ENCODE peak calls at places on chromosomes 1 and 21, in eight cellular contexts. T, O, A, H, X, E, I and Z are unnamed samples.

GRCh38 chr1:165539306-165539705 is 4.5 kb upstream of the LRRC52 start:
- DNase-seq in T (no peak), O (no peak), A (no peak), H (no peak), X (no peak), E (no peak), I (no peak), Z (no peak)

GRCh38 chr1:228146761-228147693 is 2.7 kb upstream of the GJC2 start:
- DNase-seq in T (no peak), O (no peak), A (no peak), H (no peak), X (no peak), E (no peak), I (no peak), Z (no peak)

GRCh38 chr1:204280562-204280961 is 66.8 kb upstream of the GOLT1A start:
- DNase-seq in T (no peak), O (no peak), A (no peak), H (no peak), X (no peak), E (no peak), I (no peak), Z (no peak)

GRCh38 chr1:235989105-235989504 is 75.8 kb downstream of the NID1 start:
- DNase-seq in T (no peak), O (no peak), A (no peak), H (no peak), X (no peak), E (no peak), I (no peak), Z (no peak)

GRCh38 chr1:90114521-90115141 is 119.7 kb downstream of the ZNF326 start:
- DNase-seq in T (peak), O (no peak), A (peak), H (no peak), X (peak), E (peak), I (no peak), Z (peak)

GRCh38 chr1:196403803-196404690 is 204.2 kb downstream of the KCNT2 start:
- DNase-seq in T (peak), O (no peak), A (no peak), H (no peak), X (no peak), E (peak), I (no peak), Z (peak)

GRCh38 chr1:105073660-105074059 is 1324.0 kb downstream of the AMY1C start:
- DNase-seq in T (no peak), O (no peak), A (no peak), H (no peak), X (no peak), E (no peak), I (no peak), Z (no peak)

GRCh38 chr21:31559368-31560119 is 99.9 kb upstream of the SOD1 start:
- DNase-seq in T (peak), O (peak), A (peak), H (peak), X (peak), E (peak), I (peak), Z (peak)

GRCh38 chr1:87052986-87053385 is 138.6 kb downstream of the HS2ST1 start:
- DNase-seq in T (no peak), O (no peak), A (no peak), H (no peak), X (peak), E (no peak), I (no peak), Z (no peak)

GRCh38 chr21:43659136-43660000 is at the start of the genes HSF2BP and RRP1B:
- DNase-seq in T (peak), O (peak), A (peak), H (peak), X (peak), E (peak), I (peak), Z (peak)
- TF ChIP-seq CTCF in T (no peak), O (peak), A (no peak), H (no peak), X (no peak), E (no peak), I (no peak), Z (no peak)

GRCh38 chr1:184388671-184389292 is 2.0 kb downstream of the C1orf21 start:
- DNase-seq in T (no peak), O (no peak), A (no peak), H (no peak), X (no peak), E (no peak), I (no peak), Z (no peak)
- H3K4me3 ChIP-seq in T (peak), O (no peak), A (peak), H (peak), X (no peak), E (peak), I (peak), Z (peak)

DNA sequence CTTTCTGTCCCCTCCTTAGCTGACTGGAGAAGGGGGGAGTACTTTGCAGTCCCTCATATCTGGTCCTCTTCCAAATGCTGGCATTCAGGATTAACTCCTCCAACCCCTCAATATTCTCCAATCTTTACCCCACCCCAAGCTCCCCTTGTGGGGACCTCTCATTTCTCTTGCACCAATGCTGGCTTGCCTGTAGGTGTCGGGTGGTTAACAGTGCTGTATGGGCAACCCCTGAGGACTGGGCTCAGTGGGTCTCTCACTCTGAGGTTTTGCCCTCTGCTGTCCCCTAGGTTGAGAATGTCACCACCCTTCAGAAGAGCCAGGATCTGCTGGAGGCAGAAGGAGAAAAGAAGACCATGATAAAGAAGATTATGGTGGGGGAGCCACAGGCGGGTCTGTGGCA is 27.0 kb downstream of the MROH7 start:
- DNase-seq in T (no peak), O (no peak), A (no peak), H (no peak), X (no peak), E (no peak), I (no peak), Z (no peak)
- TF ChIP-seq CTCF in T (no peak), O (no peak), A (no peak), H (no peak), X (no peak), E (no peak), I (no peak), Z (no peak)

DNA sequence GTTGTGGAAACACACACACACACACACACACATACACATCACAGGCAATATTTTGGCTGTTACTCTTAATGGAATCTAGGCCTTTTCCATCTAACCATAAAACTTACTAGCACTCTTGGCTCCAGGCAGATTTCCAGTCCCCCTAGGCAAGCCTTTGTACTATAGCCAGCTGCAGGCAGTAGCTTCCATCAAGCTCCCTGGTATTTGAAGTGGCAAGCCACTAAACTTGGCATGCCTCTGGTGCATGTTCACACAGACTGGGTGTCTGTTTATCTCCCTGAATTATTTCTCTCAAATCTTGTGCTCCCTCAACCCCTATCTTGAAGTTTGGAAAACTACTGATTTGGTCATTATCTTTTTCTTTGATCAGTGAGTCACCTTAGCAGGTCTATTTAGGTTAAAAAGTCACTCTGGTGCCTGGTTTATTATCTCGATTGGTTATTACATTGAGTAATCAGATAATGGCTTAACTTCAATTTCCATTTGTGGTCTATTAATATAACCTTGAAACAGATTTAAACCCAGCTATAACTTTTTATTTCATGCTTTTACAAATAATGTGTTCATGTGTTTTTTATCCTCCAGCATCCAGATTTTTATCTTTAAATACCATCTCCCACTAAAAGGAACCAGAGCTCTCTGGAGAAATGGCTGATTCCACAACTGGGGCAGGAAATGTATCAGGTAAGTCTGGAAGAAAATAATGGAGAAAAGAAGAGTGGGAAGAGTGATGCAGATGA is 2.7 kb upstream of the RBM15 start:
- DNase-seq in T (no peak), O (peak), A (no peak), H (no peak), X (no peak), E (peak), I (peak), Z (peak)
- H3K4me3 ChIP-seq in T (no peak), O (no peak), A (no peak), H (no peak), X (peak), E (no peak), I (no peak), Z (no peak)

GRCh38 chr1:91244737-91245136 is 159.9 kb downstream of the HFM1 start:
- DNase-seq in T (no peak), O (no peak), A (no peak), H (no peak), X (no peak), E (no peak), I (no peak), Z (no peak)
- TF ChIP-seq CTCF in T (peak), O (no peak), A (peak), H (no peak), X (no peak), E (no peak), I (no peak), Z (peak)

GRCh38 chr21:36320421-36321324 is 676 bp downstream of the MORC3 start:
- DNase-seq in T (peak), O (peak), A (peak), H (peak), X (peak), E (peak), I (peak), Z (peak)
- H3K4me3 ChIP-seq in T (peak), O (peak), A (peak), H (peak), X (peak), E (peak), I (peak), Z (peak)

DNA sequence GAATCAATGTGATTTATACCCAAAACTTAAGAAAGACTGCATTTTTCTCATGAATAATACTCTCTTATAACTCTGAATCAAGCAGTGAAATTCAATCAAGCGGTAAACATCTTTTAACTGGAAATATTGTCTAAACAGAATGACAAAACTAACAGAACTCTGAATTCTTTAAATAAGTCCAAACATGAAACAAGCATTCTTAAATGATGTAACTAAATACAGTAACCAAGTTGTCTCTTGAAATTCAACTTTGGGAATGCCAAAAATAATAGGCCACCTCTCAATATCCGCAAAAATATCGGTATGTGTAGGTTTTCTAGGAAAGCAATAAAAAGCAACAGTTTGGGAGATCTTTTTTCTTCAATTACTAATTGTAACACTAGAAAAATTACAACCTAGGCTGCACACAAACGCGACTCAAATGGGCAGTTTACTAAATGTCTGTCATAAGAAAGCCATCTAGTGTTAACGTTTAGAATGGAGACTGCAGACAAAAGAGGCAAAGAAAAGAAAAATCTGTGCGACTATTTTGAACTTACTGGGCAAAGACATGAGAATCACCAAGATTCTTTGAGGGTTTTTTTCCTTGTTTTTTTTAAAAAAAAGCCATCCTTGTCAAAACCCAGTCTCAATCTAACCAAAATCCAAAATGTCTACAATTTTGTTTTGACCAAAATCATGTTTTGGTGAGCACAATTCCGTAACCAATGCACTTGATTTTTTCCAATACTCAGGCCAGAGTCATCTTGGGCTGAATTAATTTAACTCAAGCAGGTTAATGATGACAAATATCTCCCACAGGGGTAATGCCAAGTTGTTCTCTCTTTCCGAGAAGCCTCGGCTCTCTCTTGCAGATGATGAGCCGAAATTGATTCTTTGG is 1.4 kb downstream of the SIPA1L2 start:
- DNase-seq in T (peak), O (no peak), A (peak), H (no peak), X (peak), E (peak), I (no peak), Z (peak)
- TF ChIP-seq CTCF in T (peak), O (peak), A (peak), H (peak), X (peak), E (peak), I (peak), Z (peak)

DNA sequence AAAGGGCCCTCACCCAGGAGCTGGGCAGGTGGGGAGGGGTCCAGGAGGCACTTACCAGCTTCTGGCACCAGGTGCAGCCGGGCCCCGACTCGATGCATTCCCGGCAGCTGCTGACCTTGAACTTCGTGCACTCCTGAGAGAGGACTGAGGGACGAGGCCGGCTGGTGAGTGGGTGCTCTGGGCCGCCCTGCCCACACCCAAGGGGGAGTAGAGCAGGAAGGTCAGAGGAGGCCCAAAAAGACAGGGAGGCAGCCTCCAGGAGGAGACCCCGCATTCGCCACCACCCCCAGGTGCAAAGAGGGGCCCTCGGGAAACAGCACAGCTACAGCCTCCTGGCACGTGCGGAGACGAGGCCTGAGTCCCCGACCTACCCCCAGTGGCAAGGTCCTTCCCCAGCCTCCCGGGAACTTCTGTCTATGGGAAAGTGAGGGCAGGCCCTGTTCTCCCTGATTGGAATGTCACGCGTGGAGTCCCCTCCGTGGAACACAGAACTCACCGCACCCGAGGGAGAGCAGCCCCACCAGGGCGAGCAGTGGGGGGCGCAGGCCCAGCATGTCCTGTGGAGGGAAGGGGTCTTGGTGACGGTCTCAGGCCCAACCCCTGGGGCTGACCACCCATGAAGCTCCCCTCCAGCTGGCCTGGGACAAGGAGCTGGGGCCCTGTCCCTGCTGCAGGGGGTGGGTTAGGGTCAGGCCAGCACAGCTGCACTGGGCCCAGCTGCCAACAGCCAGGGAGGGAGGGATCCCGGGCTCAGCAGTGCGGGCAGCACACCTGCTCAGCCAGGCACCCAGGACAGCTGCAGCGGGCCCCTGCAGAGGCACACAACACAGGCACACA is 10.3 kb downstream of the ITGB2 start:
- DNase-seq in T (no peak), O (no peak), A (no peak), H (no peak), X (peak), E (no peak), I (no peak), Z (no peak)
- H3K4me3 ChIP-seq in T (no peak), O (no peak), A (no peak), H (no peak), X (no peak), E (no peak), I (no peak), Z (no peak)